ENCODE peak calls at places on chromosomes 12 and 14, in five cellular contexts. U is sigmoid colon, F is lower lobe of right lung, I is heart left ventricle, J is mesendoderm. D is an unnamed sample.

GRCh38 chr12:8077207-8077606 is 4.9 kb upstream of the NECAP1 start:
- DNase-seq in I (no peak), U (no peak), F (no peak), J (peak; percentile 56), D (no peak)

GRCh38 chr14:31977001-31977556 is 100.0 kb upstream of the ARHGAP5 start:
- DNase-seq in U (no peak), J (no peak), F (no peak), I (no peak), D (no peak)

GRCh38 chr12:42990387-42990786 is 400.8 kb upstream of the PRICKLE1 start:
- DNase-seq in J (peak; percentile 51), F (no peak), U (no peak), I (no peak), D (no peak)

GRCh38 chr14:20454359-20454644 is 310 bp downstream of the OSGEP start:
- DNase-seq in U (no peak), I (no peak), J (no peak), F (no peak), D (no peak)

GRCh38 chr14:91252901-91253794 is 8.6 kb upstream of the GPR68 start:
- DNase-seq in F (peak; percentile 63), I (peak; percentile 82), J (peak; percentile 68), U (no peak), D (peak; percentile 93)

GRCh38 chr12:46617167-46617566 is 208.6 kb downstream of the SLC38A4 start:
- DNase-seq in U (peak; percentile 78), F (no peak), I (no peak), J (no peak), D (no peak)

GRCh38 chr14:101174522-101174838 is 271.0 kb upstream of the RTL1 start:
- DNase-seq in J (no peak), U (no peak), I (no peak), F (no peak), D (peak; percentile 33)

GRCh38 chr12:54222609-54223008 is 33.8 kb upstream of the SMUG1 start:
- DNase-seq in F (no peak), J (no peak), I (no peak), U (no peak), D (no peak)

GRCh38 chr12:3308063-3308462 is 182.9 kb upstream of the PRMT8 start:
- DNase-seq in F (no peak), J (no peak), U (no peak), I (no peak), D (no peak)

GRCh38 chr12:123142948-123143752 is 7.7 kb downstream of the PITPNM2 start:
- DNase-seq in I (no peak), U (peak; percentile 77), F (peak; percentile 83), J (no peak), D (no peak)

GRCh38 chr12:109963743-109964429 is 32.3 kb downstream of the GIT2 start:
- DNase-seq in J (no peak), I (no peak), U (no peak), F (no peak), D (no peak)

GRCh38 chr14:90900712-90901111 is 84.5 kb upstream of the TTC7B start:
- DNase-seq in U (no peak), J (no peak), F (no peak), I (no peak), D (no peak)

GRCh38 chr14:99199854-99200653 is 71.9 kb downstream of the BCL11B start:
- DNase-seq in J (no peak), U (no peak), F (no peak), I (no peak), D (no peak)

GRCh38 chr12:71208053-71208685 is 50.4 kb upstream of the TSPAN8 start:
- DNase-seq in F (no peak), J (peak; percentile 58), U (no peak), I (no peak), D (no peak)

GRCh38 chr12:57899010-57899662 is 42.2 kb upstream of the ATP23 start:
- DNase-seq in J (no peak), F (no peak), U (peak; percentile 86), I (peak; percentile 65), D (no peak)

GRCh38 chr12:110578522-110579238 is 4.4 kb downstream of the PPTC7 start:
- DNase-seq in U (no peak), J (no peak), F (no peak), I (no peak), D (no peak)

GRCh38 chr14:31842905-31843304 is 234.2 kb upstream of the ARHGAP5 start:
- DNase-seq in U (no peak), F (no peak), J (no peak), I (no peak), D (no peak)

GRCh38 chr14:65330416-65330815 is 82.1 kb upstream of the FUT8 start:
- DNase-seq in I (no peak), J (no peak), F (no peak), U (no peak), D (no peak)

GRCh38 chr12:90854136-90854689 is 100.8 kb downstream of the CCER1 start:
- DNase-seq in F (no peak), U (no peak), J (peak; percentile 55), I (no peak), D (peak; percentile 17)
- H3K36me3 ChIP-seq in F (no peaks in the 10 kb centered on the region), U (no peaks in the 10 kb centered on the region), J (no peaks in the 10 kb centered on the region), I (no peaks in the 10 kb centered on the region), D (no peaks in the 10 kb centered on the region)

GRCh38 chr12:5332521-5332920 is 99.4 kb upstream of the NTF3 start:
- DNase-seq in U (no peak), I (no peak), F (no peak), J (no peak), D (no peak)
- H3K36me3 ChIP-seq in U (no peaks in the 10 kb centered on the region), I (no peaks in the 10 kb centered on the region), F (no peaks in the 10 kb centered on the region), J (no peaks in the 10 kb centered on the region), D (no peaks in the 10 kb centered on the region)

GRCh38 chr12:51986834-51987233 is 19.9 kb upstream of the TAMALIN start:
- DNase-seq in U (no peak), I (no peak), F (no peak), J (no peak), D (no peak)

GRCh38 chr12:51985136-51985835 is 21.5 kb upstream of the TAMALIN start:
- DNase-seq in I (no peak), J (no peak), F (no peak), U (no peak), D (no peak)

GRCh38 chr12:51980809-51981127 is 26.0 kb upstream of the TAMALIN start:
- DNase-seq in U (no peak), I (no peak), F (no peak), J (no peak), D (no peak)

GRCh38 chr12:51980051-51980808 is 26.5 kb upstream of the TAMALIN start:
- DNase-seq in F (peak; percentile 83), J (peak; percentile 65), I (peak; percentile 76), U (peak; percentile 85), D (peak; percentile 90)

DNA sequence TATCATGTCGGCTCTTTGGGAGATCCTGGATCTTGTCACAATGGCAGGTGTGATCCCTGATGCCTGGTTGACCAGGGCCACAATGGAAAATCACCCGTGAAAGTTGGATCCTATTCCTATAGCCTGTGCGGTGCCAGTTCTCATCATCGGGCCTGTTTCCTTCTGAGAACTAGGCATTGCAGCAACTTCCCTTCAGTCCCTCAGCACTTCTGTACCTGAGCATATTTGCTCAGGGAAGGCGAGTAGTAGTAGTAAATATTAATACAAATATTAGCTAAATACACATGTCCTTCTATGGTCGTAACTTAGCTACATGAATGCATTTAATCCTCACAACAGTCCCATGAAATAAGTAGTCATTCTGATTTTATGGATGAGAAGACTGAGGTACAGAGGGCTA is 22.1 kb upstream of the TAMALIN start:
- DNase-seq in I (no peak), F (no peak), U (no peak), J (no peak), D (no peak)
- H3K36me3 ChIP-seq in I (peaks cover 85% of the 10 kb centered on the region), F (peaks cover 90% of the 10 kb centered on the region), U (peaks cover 34% of the 10 kb centered on the region), J (peaks cover 9% of the 10 kb centered on the region), D (peaks cover 11% of the 10 kb centered on the region)

DNA sequence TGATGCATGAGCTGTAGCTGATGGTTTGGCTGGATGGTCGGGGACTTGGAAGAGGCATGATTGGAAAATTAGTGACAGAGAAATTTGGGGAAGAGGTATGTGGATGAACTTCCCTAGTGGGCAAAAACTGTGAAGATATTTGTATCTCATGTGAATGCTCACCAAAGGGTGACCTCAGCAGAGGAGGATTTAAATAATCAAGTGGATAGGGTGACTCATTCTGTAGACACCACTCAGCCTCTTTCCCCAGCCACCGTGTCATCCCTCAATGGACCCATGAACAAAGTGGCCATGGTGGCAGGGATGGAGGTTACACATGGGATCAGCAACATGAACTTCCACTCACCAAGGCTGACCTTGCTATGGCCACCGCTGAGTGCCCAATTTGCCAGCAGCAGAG is 60.8 kb upstream of the KRAS start:
- DNase-seq in F (no peak), J (no peak), U (no peak), I (no peak), D (no peak)
- H3K36me3 ChIP-seq in F (no peaks in the 10 kb centered on the region), J (no peaks in the 10 kb centered on the region), U (no peaks in the 10 kb centered on the region), I (no peaks in the 10 kb centered on the region), D (no peaks in the 10 kb centered on the region)

GRCh38 chr12:14959916-14960315 is 1.5 kb downstream of the ARHGDIB start:
- DNase-seq in U (no peak), F (no peak), J (no peak), I (peak; percentile 48), D (no peak)

GRCh38 chr12:14959126-14959440 is 2.3 kb downstream of the ARHGDIB start:
- DNase-seq in U (no peak), F (no peak), I (no peak), J (no peak), D (no peak)

GRCh38 chr12:14960548-14961465 is 594 bp downstream of the ARHGDIB start:
- DNase-seq in J (no peak), I (peak; percentile 65), U (no peak), F (no peak), D (no peak)

GRCh38 chr12:14958361-14959125 is 2.9 kb downstream of the ARHGDIB start:
- DNase-seq in J (no peak), F (no peak), U (no peak), I (no peak), D (no peak)

GRCh38 chr12:14959463-14959862 is 1.9 kb downstream of the ARHGDIB start:
- DNase-seq in U (no peak), F (no peak), I (no peak), J (no peak), D (no peak)
- H3K36me3 ChIP-seq in U (no peaks in the 10 kb centered on the region), F (no peaks in the 10 kb centered on the region), I (no peaks in the 10 kb centered on the region), J (no peaks in the 10 kb centered on the region), D (no peaks in the 10 kb centered on the region)

GRCh38 chr14:74660863-74661262 is 48.8 kb upstream of the LTBP2 start:
- DNase-seq in U (no peak), J (no peak), I (no peak), F (no peak), D (no peak)
- H3K36me3 ChIP-seq in U (peaks cover 26% of the 10 kb centered on the region), J (peaks cover 5% of the 10 kb centered on the region), I (peaks cover 80% of the 10 kb centered on the region), F (peaks cover 82% of the 10 kb centered on the region), D (peaks cover 22% of the 10 kb centered on the region)

GRCh38 chr14:24160850-24161804 is at the start of gene IRF9:
- DNase-seq in U (peak; percentile 98), J (peak; percentile 98), F (peak; percentile 95), I (peak; percentile 97), D (peak; percentile 98)
- H3K36me3 ChIP-seq in U (peaks cover 50% of the 10 kb centered on the region), J (peaks cover 22% of the 10 kb centered on the region), F (peaks cover 81% of the 10 kb centered on the region), I (peaks cover 78% of the 10 kb centered on the region), D (peaks cover 33% of the 10 kb centered on the region)

GRCh38 chr14:61769893-61770292 is 7.7 kb downstream of the SNAPC1 start:
- DNase-seq in J (no peak), I (no peak), F (no peak), U (no peak), D (no peak)
- H3K36me3 ChIP-seq in J (peaks cover 7% of the 10 kb centered on the region), I (peaks cover 56% of the 10 kb centered on the region), F (peaks cover 57% of the 10 kb centered on the region), U (peaks cover 6% of the 10 kb centered on the region), D (peaks cover 10% of the 10 kb centered on the region)

GRCh38 chr14:51703787-51704186 is 52.1 kb downstream of the FRMD6 start:
- DNase-seq in U (no peak), F (no peak), J (no peak), I (no peak), D (no peak)
- H3K36me3 ChIP-seq in U (peaks cover 10% of the 10 kb centered on the region), F (peaks cover 21% of the 10 kb centered on the region), J (peaks cover 4% of the 10 kb centered on the region), I (peaks cover 74% of the 10 kb centered on the region), D (peaks cover 2% of the 10 kb centered on the region)